ENCODE peak calls at places on chromosome 15, in nine cellular contexts. One of them, this sample, is unnamed.

GRCh38 chr15:35141743-35142356 is 56.8 kb upstream of the NANOGP8 start:
- DNase-seq in astrocyte: peak
- DNase-seq in colonic mucosa: no peak
- DNase-seq in retinal pigment epithelial cell: peak
- DNase-seq in thyroid gland: no peak
- DNase-seq in neural crest cell: no peak
- DNase-seq in HepG2: peak
- DNase-seq in AG09309: peak
- DNase-seq in foreskin fibroblast: peak
- DNase-seq in this sample: no peak

GRCh38 chr15:98865397-98866339 is 141.9 kb downstream of the PGPEP1L start:
- DNase-seq in astrocyte: peak
- DNase-seq in neural crest cell: no peak
- DNase-seq in colonic mucosa: peak
- DNase-seq in thyroid gland: peak
- DNase-seq in foreskin fibroblast: peak
- DNase-seq in retinal pigment epithelial cell: no peak
- DNase-seq in AG09309: no peak
- DNase-seq in HepG2: peak
- DNase-seq in this sample: no peak

GRCh38 chr15:86879250-86880229 is 799.9 kb downstream of the AGBL1 start:
- DNase-seq in neural crest cell: no peak
- DNase-seq in thyroid gland: no peak
- DNase-seq in retinal pigment epithelial cell: no peak
- DNase-seq in foreskin fibroblast: no peak
- DNase-seq in astrocyte: no peak
- DNase-seq in HepG2: no peak
- DNase-seq in colonic mucosa: no peak
- DNase-seq in AG09309: no peak
- DNase-seq in this sample: no peak

GRCh38 chr15:91216000-91216399 is 115.9 kb downstream of the SV2B start:
- DNase-seq in colonic mucosa: no peak
- DNase-seq in neural crest cell: no peak
- DNase-seq in HepG2: no peak
- DNase-seq in AG09309: no peak
- DNase-seq in astrocyte: no peak
- DNase-seq in retinal pigment epithelial cell: no peak
- DNase-seq in foreskin fibroblast: no peak
- DNase-seq in thyroid gland: no peak
- DNase-seq in this sample: no peak

GRCh38 chr15:61720197-61720596 is 340.1 kb downstream of the VPS13C start:
- DNase-seq in AG09309: no peak
- DNase-seq in retinal pigment epithelial cell: no peak
- DNase-seq in neural crest cell: no peak
- DNase-seq in HepG2: no peak
- DNase-seq in foreskin fibroblast: peak
- DNase-seq in colonic mucosa: no peak
- DNase-seq in thyroid gland: no peak
- DNase-seq in astrocyte: no peak
- DNase-seq in this sample: no peak

GRCh38 chr15:52100807-52101206 is 11.8 kb downstream of the BCL2L10 start:
- DNase-seq in astrocyte: peak
- DNase-seq in thyroid gland: peak
- DNase-seq in foreskin fibroblast: peak
- DNase-seq in neural crest cell: no peak
- DNase-seq in AG09309: peak
- DNase-seq in HepG2: no peak
- DNase-seq in retinal pigment epithelial cell: peak
- DNase-seq in colonic mucosa: peak
- DNase-seq in this sample: no peak

GRCh38 chr15:81091889-81092558 is 42.0 kb upstream of the CFAP161 start:
- DNase-seq in astrocyte: peak
- DNase-seq in neural crest cell: no peak
- DNase-seq in colonic mucosa: no peak
- DNase-seq in retinal pigment epithelial cell: peak
- DNase-seq in AG09309: peak
- DNase-seq in HepG2: peak
- DNase-seq in thyroid gland: no peak
- DNase-seq in foreskin fibroblast: peak
- DNase-seq in this sample: peak

GRCh38 chr15:69825941-69826817 is 271.5 kb downstream of the TLE3 start:
- DNase-seq in neural crest cell: no peak
- DNase-seq in HepG2: no peak
- DNase-seq in colonic mucosa: no peak
- DNase-seq in thyroid gland: no peak
- DNase-seq in AG09309: no peak
- DNase-seq in retinal pigment epithelial cell: no peak
- DNase-seq in foreskin fibroblast: no peak
- DNase-seq in astrocyte: no peak
- DNase-seq in this sample: no peak

GRCh38 chr15:80234883-80235282 is 17.1 kb downstream of the CTXND1 start:
- DNase-seq in thyroid gland: no peak
- DNase-seq in HepG2: no peak
- DNase-seq in astrocyte: no peak
- DNase-seq in neural crest cell: peak
- DNase-seq in AG09309: no peak
- DNase-seq in colonic mucosa: peak
- DNase-seq in foreskin fibroblast: peak
- DNase-seq in retinal pigment epithelial cell: no peak
- DNase-seq in this sample: peak

GRCh38 chr15:25849431-25849921 is 13.7 kb downstream of the ATP10A start:
- DNase-seq in foreskin fibroblast: peak
- DNase-seq in retinal pigment epithelial cell: peak
- DNase-seq in HepG2: no peak
- DNase-seq in neural crest cell: no peak
- DNase-seq in colonic mucosa: no peak
- DNase-seq in AG09309: peak
- DNase-seq in thyroid gland: no peak
- DNase-seq in astrocyte: peak
- DNase-seq in this sample: no peak

GRCh38 chr15:38941399-38941953 is 376.9 kb upstream of the RASGRP1 start:
- DNase-seq in thyroid gland: no peak
- DNase-seq in HepG2: no peak
- DNase-seq in neural crest cell: no peak
- DNase-seq in AG09309: no peak
- DNase-seq in astrocyte: peak
- DNase-seq in retinal pigment epithelial cell: peak
- DNase-seq in colonic mucosa: no peak
- DNase-seq in foreskin fibroblast: peak
- DNase-seq in this sample: peak

GRCh38 chr15:89462198-89462912 is 34.0 kb downstream of the RHCG start:
- DNase-seq in colonic mucosa: no peak
- DNase-seq in thyroid gland: no peak
- DNase-seq in HepG2: peak
- DNase-seq in neural crest cell: no peak
- DNase-seq in astrocyte: peak
- DNase-seq in foreskin fibroblast: no peak
- DNase-seq in AG09309: no peak
- DNase-seq in retinal pigment epithelial cell: no peak
- DNase-seq in this sample: no peak

GRCh38 chr15:92906038-92906437 is 5.9 kb downstream of the CHD2 start:
- DNase-seq in HepG2: no peak
- DNase-seq in retinal pigment epithelial cell: no peak
- DNase-seq in thyroid gland: no peak
- DNase-seq in neural crest cell: no peak
- DNase-seq in AG09309: no peak
- DNase-seq in astrocyte: no peak
- DNase-seq in foreskin fibroblast: no peak
- DNase-seq in colonic mucosa: no peak
- DNase-seq in this sample: no peak

GRCh38 chr15:91879148-91879547 is 25.6 kb downstream of the SLCO3A1 start:
- DNase-seq in neural crest cell: no peak
- DNase-seq in colonic mucosa: no peak
- DNase-seq in thyroid gland: no peak
- DNase-seq in HepG2: no peak
- DNase-seq in foreskin fibroblast: no peak
- DNase-seq in astrocyte: no peak
- DNase-seq in AG09309: no peak
- DNase-seq in retinal pigment epithelial cell: no peak
- DNase-seq in this sample: no peak

GRCh38 chr15:74798388-74799254 is 14.0 kb upstream of the LMAN1L start:
- DNase-seq in AG09309: no peak
- DNase-seq in foreskin fibroblast: no peak
- DNase-seq in retinal pigment epithelial cell: no peak
- DNase-seq in neural crest cell: no peak
- DNase-seq in astrocyte: no peak
- DNase-seq in colonic mucosa: peak
- DNase-seq in thyroid gland: no peak
- DNase-seq in HepG2: no peak
- DNase-seq in this sample: no peak
- TF ChIP-seq CTCF in AG09309: no peak
- TF ChIP-seq CTCF in foreskin fibroblast: no peak
- TF ChIP-seq CTCF in retinal pigment epithelial cell: no peak
- TF ChIP-seq CTCF in neural crest cell: no peak
- TF ChIP-seq CTCF in astrocyte: no peak
- TF ChIP-seq CTCF in colonic mucosa: no peak
- TF ChIP-seq CTCF in thyroid gland: no peak
- TF ChIP-seq CTCF in HepG2: no peak
- TF ChIP-seq CTCF in this sample: no peak

GRCh38 chr15:45249125-45249780 is 2.8 kb upstream of the SLC28A2 start:
- DNase-seq in AG09309: no peak
- DNase-seq in colonic mucosa: peak
- DNase-seq in thyroid gland: no peak
- DNase-seq in neural crest cell: no peak
- DNase-seq in HepG2: no peak
- DNase-seq in retinal pigment epithelial cell: no peak
- DNase-seq in astrocyte: no peak
- DNase-seq in foreskin fibroblast: no peak
- DNase-seq in this sample: no peak

GRCh38 chr15:45251888-45252287 is at the start of gene SLC28A2:
- DNase-seq in retinal pigment epithelial cell: no peak
- DNase-seq in HepG2: no peak
- DNase-seq in neural crest cell: no peak
- DNase-seq in AG09309: no peak
- DNase-seq in foreskin fibroblast: no peak
- DNase-seq in thyroid gland: no peak
- DNase-seq in astrocyte: no peak
- DNase-seq in colonic mucosa: peak
- DNase-seq in this sample: no peak

GRCh38 chr15:45254405-45255293 is 2.6 kb downstream of the SLC28A2 start:
- DNase-seq in neural crest cell: no peak
- DNase-seq in colonic mucosa: peak
- DNase-seq in foreskin fibroblast: peak
- DNase-seq in AG09309: peak
- DNase-seq in retinal pigment epithelial cell: no peak
- DNase-seq in HepG2: no peak
- DNase-seq in astrocyte: peak
- DNase-seq in thyroid gland: no peak
- DNase-seq in this sample: no peak

DNA sequence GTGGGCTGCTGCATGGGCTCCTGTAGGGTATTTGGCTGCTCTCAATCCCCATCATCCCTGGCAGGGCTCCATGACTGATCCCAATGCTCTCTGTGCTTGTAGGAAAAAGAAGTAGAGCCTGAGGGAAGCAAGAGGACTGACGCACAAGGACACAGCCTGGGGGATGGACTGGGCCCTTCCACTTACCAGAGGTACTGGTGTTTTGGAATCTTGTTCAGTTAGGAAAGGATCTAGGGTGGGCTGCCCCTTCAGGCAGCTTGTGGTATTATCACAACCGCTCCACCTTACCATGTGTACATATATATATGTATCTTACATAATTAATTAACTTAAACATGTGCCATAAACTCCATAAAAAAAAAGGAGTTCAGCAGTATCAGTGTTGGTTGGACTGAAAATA is 1.3 kb downstream of the SLC28A2 start:
- DNase-seq in thyroid gland: no peak
- DNase-seq in AG09309: no peak
- DNase-seq in retinal pigment epithelial cell: no peak
- DNase-seq in HepG2: no peak
- DNase-seq in astrocyte: no peak
- DNase-seq in neural crest cell: no peak
- DNase-seq in foreskin fibroblast: no peak
- DNase-seq in colonic mucosa: peak
- DNase-seq in this sample: peak
- TF ChIP-seq CTCF in thyroid gland: no peak
- TF ChIP-seq CTCF in AG09309: peak
- TF ChIP-seq CTCF in retinal pigment epithelial cell: peak
- TF ChIP-seq CTCF in HepG2: peak
- TF ChIP-seq CTCF in astrocyte: no peak
- TF ChIP-seq CTCF in neural crest cell: peak
- TF ChIP-seq CTCF in foreskin fibroblast: no peak
- TF ChIP-seq CTCF in colonic mucosa: no peak
- TF ChIP-seq CTCF in this sample: peak

DNA sequence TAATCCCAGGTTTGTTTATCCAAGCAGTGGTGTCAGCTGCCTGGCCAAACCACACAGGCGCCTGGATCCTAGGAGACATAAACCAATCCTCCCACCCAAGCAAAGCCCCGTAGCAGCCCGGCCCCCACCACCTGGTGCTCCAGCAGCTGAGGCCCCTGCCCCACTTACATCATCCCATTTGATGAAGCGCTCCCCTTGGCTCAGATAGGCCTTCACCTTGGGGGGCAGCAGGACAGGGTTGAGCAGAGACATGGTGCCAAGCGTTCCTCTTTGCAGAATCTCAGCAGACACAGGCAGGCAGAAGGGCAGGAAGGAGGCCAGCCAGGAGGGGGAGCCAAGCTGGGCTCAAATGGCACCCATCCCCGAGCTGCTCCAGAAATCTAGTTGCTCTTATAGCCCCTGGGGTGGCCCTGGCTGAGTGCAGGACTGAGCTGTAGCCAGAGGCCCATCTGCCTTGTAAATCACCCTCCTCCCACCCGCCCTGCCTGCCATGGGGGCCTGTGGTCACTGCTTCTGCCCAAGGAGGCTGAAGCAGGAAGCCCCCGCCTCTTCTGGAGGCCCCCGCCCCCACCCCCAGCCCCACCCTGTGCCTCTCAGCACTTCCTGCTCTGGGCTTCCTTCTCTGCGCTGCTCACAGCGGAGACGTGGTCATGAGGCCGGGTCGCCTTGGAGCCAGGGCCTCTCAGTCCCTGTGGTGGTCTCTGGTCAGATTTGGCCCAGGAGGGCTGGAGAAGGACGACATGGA is at the start of gene PLCB2:
- DNase-seq in retinal pigment epithelial cell: no peak
- DNase-seq in HepG2: peak
- DNase-seq in AG09309: no peak
- DNase-seq in foreskin fibroblast: no peak
- DNase-seq in astrocyte: no peak
- DNase-seq in thyroid gland: no peak
- DNase-seq in neural crest cell: no peak
- DNase-seq in colonic mucosa: peak
- DNase-seq in this sample: peak
- TF ChIP-seq CTCF in retinal pigment epithelial cell: peak
- TF ChIP-seq CTCF in HepG2: peak
- TF ChIP-seq CTCF in AG09309: peak
- TF ChIP-seq CTCF in foreskin fibroblast: no peak
- TF ChIP-seq CTCF in astrocyte: peak
- TF ChIP-seq CTCF in thyroid gland: no peak
- TF ChIP-seq CTCF in neural crest cell: peak
- TF ChIP-seq CTCF in colonic mucosa: no peak
- TF ChIP-seq CTCF in this sample: no peak

DNA sequence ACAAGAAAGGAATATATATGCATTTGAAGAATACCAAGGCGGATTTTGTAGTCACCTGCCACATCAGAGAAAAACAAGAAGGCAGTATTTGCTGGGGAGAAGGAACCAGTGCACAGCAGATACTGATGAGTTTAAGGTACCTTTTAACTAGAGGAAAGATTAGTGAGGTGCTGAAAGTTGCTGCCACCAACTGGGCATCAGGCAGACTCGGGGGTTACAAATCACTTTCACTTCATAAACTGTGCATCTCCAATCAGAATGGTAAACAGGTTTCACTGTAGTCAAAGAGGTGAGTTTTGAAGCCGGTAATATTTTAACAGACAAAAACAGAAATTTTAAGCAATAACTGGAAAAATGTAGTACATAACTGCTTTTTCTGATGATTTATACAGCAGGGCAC is 4.1 kb downstream of the FBN1 start:
- DNase-seq in colonic mucosa: no peak
- DNase-seq in HepG2: no peak
- DNase-seq in foreskin fibroblast: peak
- DNase-seq in neural crest cell: no peak
- DNase-seq in astrocyte: no peak
- DNase-seq in thyroid gland: peak
- DNase-seq in AG09309: no peak
- DNase-seq in retinal pigment epithelial cell: no peak
- DNase-seq in this sample: no peak
- TF ChIP-seq CTCF in colonic mucosa: no peak
- TF ChIP-seq CTCF in HepG2: peak
- TF ChIP-seq CTCF in foreskin fibroblast: peak
- TF ChIP-seq CTCF in neural crest cell: no peak
- TF ChIP-seq CTCF in astrocyte: no peak
- TF ChIP-seq CTCF in thyroid gland: peak
- TF ChIP-seq CTCF in AG09309: peak
- TF ChIP-seq CTCF in retinal pigment epithelial cell: peak
- TF ChIP-seq CTCF in this sample: no peak

This sample was measured in nephron progenitor cell.